ENCODE peak calls at places on chromosomes 11 and 22, in seven cellular contexts. C is WERI-Rb-1; R is psoas muscle; A is brain microvascular endothelial cell; O is effector memory CD4-positive, alpha-beta T cell; J is Peyer's patch; M is heart right ventricle. H is an unnamed sample.

GRCh38 chr22:27241430-27242110 is 560.0 kb downstream of the MN1 start:
- DNase-seq in R (no peak), J (no peak), A (no peak), C (no peak), M (peak), O (no peak), H (no peak)

GRCh38 chr22:31678748-31679147 is 16.7 kb upstream of the PISD start:
- DNase-seq in R (no peak), A (no peak), O (no peak), J (no peak), M (no peak), C (no peak), H (no peak)

GRCh38 chr22:22830957-22831688 is 56.5 kb upstream of the IGLL5 start:
- DNase-seq in M (no peak), R (no peak), J (no peak), A (no peak), O (no peak), C (no peak), H (no peak)

GRCh38 chr11:46856605-46857339 is 10.7 kb upstream of the CKAP5 start:
- DNase-seq in M (no peak), O (no peak), C (no peak), R (no peak), J (no peak), A (no peak), H (no peak)

GRCh38 chr11:14502039-14502438 is 2.4 kb upstream of the COPB1 start:
- DNase-seq in R (no peak), O (no peak), C (no peak), A (no peak), J (no peak), M (no peak), H (no peak)

GRCh38 chr11:65216830-65217229 is 35.1 kb downstream of the CAPN1 start:
- DNase-seq in R (no peak), A (no peak), M (no peak), C (no peak), J (no peak), O (no peak), H (no peak)

GRCh38 chr11:82174610-82175009 is 559.1 kb downstream of the FAM181B start:
- DNase-seq in O (no peak), J (no peak), A (peak), M (no peak), R (no peak), C (no peak), H (no peak)

GRCh38 chr22:20219667-20220628 is 48.2 kb downstream of the RTN4R start:
- DNase-seq in R (no peak), C (no peak), M (no peak), O (no peak), A (no peak), J (no peak), H (no peak)

GRCh38 chr11:94539420-94539819 is 4.3 kb upstream of the FUT4 start:
- DNase-seq in A (no peak), O (no peak), C (no peak), R (no peak), M (no peak), J (peak), H (peak)

GRCh38 chr11:272931-273198 is 5.3 kb upstream of the NLRP6 start:
- DNase-seq in J (no peak), M (no peak), O (no peak), C (no peak), R (no peak), A (no peak), H (no peak)

GRCh38 chr22:44047891-44048301 is 23.8 kb downstream of the PARVB start:
- DNase-seq in A (no peak), O (no peak), M (no peak), C (no peak), R (no peak), J (no peak), H (no peak)

GRCh38 chr11:121557348-121557747 is 104.6 kb upstream of the SORL1-AS1 start:
- DNase-seq in O (no peak), J (no peak), R (no peak), A (no peak), C (no peak), M (no peak), H (no peak)

GRCh38 chr11:46120361-46120710 is 918 bp downstream of the PHF21A start:
- DNase-seq in J (no peak), C (peak), A (no peak), M (peak), O (no peak), R (peak), H (no peak)

GRCh38 chr11:67410369-67410831 is 5.1 kb upstream of the CARNS1 start:
- DNase-seq in R (no peak), C (no peak), J (no peak), M (no peak), A (no peak), O (no peak), H (no peak)

GRCh38 chr22:43081968-43082367 is 7.2 kb downstream of the TTLL1 start:
- DNase-seq in C (no peak), O (no peak), R (no peak), M (no peak), A (no peak), J (no peak), H (no peak)

GRCh38 chr22:49373801-49374226 is 453.9 kb downstream of the BRD1 start:
- DNase-seq in C (no peak), A (no peak), R (no peak), J (peak), M (no peak), O (no peak), H (no peak)

GRCh38 chr22:28220626-28221363 is 301.7 kb upstream of the PITPNB start:
- DNase-seq in A (no peak), C (no peak), R (no peak), M (no peak), J (no peak), O (no peak), H (no peak)

GRCh38 chr22:49961601-49962011 is 1.0 kb downstream of the PIM3 start:
- DNase-seq in J (no peak), O (no peak), M (peak), R (no peak), C (no peak), A (no peak), H (peak)

GRCh38 chr11:15770798-15771414 is 585.4 kb downstream of the SOX6 start:
- DNase-seq in M (no peak), R (peak), A (peak), J (peak), O (no peak), C (peak), H (peak)

GRCh38 chr11:5620606-5621521 is 3.9 kb upstream of the TRIM34 start:
- DNase-seq in M (no peak), R (no peak), A (peak), J (no peak), C (no peak), O (no peak), H (peak)

GRCh38 chr22:21042978-21043855 is 2.5 kb upstream of the LRRC74B start:
- DNase-seq in M (no peak), O (no peak), A (no peak), J (peak), C (no peak), R (no peak), H (peak)

GRCh38 chr11:103326070-103326794 is 217.0 kb downstream of the DYNC2H1 start:
- DNase-seq in C (peak), O (no peak), A (peak), R (no peak), J (peak), M (no peak), H (peak)

GRCh38 chr11:126862664-126863247 is 137.8 kb downstream of the KIRREL3 start:
- DNase-seq in J (no peak), A (no peak), M (no peak), O (no peak), C (peak), R (no peak), H (no peak)

GRCh38 chr11:5703741-5704536 is 14.3 kb downstream of the TRIM22 start:
- DNase-seq in R (no peak), M (no peak), J (no peak), O (no peak), A (no peak), C (no peak), H (no peak)

GRCh38 chr11:121761171-121761570 is 308.4 kb upstream of the SORL1-AS1 start:
- DNase-seq in M (no peak), A (no peak), O (no peak), R (no peak), J (no peak), C (no peak), H (no peak)

GRCh38 chr11:134522782-134523570 is 110.9 kb upstream of the B3GAT1 start:
- DNase-seq in C (no peak), A (no peak), M (no peak), R (no peak), J (no peak), O (no peak), H (no peak)

GRCh38 chr11:111823629-111824028 is 47.8 kb downstream of the ALG9 start:
- DNase-seq in M (no peak), C (no peak), R (no peak), O (no peak), J (no peak), A (no peak), H (no peak)

GRCh38 chr11:86477495-86478155 is 102.9 kb downstream of the CCDC81 start:
- DNase-seq in O (no peak), A (peak), C (no peak), R (no peak), M (no peak), J (no peak), H (no peak)

GRCh38 chr11:134045799-134046635 is 22.9 kb upstream of the JAM3 start:
- DNase-seq in M (peak), R (no peak), C (peak), O (no peak), A (no peak), J (no peak), H (no peak)

GRCh38 chr11:110519816-110520215 is 90.1 kb downstream of the FDX1 start:
- DNase-seq in A (no peak), R (no peak), M (no peak), O (no peak), J (no peak), C (no peak), H (no peak)

GRCh38 chr11:117528061-117528780 is 200.6 kb downstream of the CEP164 start:
- DNase-seq in M (no peak), A (no peak), O (no peak), R (no peak), J (no peak), C (peak), H (no peak)

GRCh38 chr11:111797145-111797581 is 31.0 kb upstream of the PPP2R1B start:
- DNase-seq in C (no peak), R (no peak), M (no peak), J (no peak), A (no peak), O (no peak), H (peak)

GRCh38 chr22:17842386-17842785 is 68.1 kb upstream of the BID start:
- DNase-seq in C (no peak), A (no peak), M (no peak), O (no peak), J (peak), R (no peak), H (no peak)

GRCh38 chr11:5336331-5336730 is 7.0 kb downstream of the OR51B5 start:
- DNase-seq in C (no peak), J (no peak), A (peak), R (no peak), M (no peak), O (no peak), H (no peak)

GRCh38 chr11:117966908-117967307 is 19.3 kb upstream of the IL10RA start:
- DNase-seq in C (no peak), M (no peak), O (no peak), J (no peak), R (no peak), A (no peak), H (no peak)

GRCh38 chr11:96045622-96046456 is 121.9 kb upstream of the MTMR2 start:
- DNase-seq in R (peak), O (no peak), M (peak), J (no peak), C (no peak), A (peak), H (no peak)

GRCh38 chr22:19641254-19641982 is 72.9 kb upstream of the SEPTIN5 start:
- DNase-seq in J (peak), C (no peak), O (no peak), A (no peak), R (no peak), M (no peak), H (no peak)

GRCh38 chr11:72720806-72721205 is 31.4 kb downstream of the ARAP1 start:
- DNase-seq in R (no peak), O (no peak), A (no peak), M (no peak), J (no peak), C (no peak), H (no peak)
- H3K4me3 ChIP-seq in R (peak), O (peak), A (peak), M (peak), J (peak), C (no peak), H (peak)

GRCh38 chr11:75317446-75318122 is 33.9 kb downstream of the ARRB1 start:
- DNase-seq in C (no peak), R (no peak), A (no peak), M (no peak), O (no peak), J (no peak), H (no peak)
- H3K27ac ChIP-seq in C (no peak), R (no peak), A (no peak), M (no peak), O (no peak), J (no peak), H (peak)

DNA sequence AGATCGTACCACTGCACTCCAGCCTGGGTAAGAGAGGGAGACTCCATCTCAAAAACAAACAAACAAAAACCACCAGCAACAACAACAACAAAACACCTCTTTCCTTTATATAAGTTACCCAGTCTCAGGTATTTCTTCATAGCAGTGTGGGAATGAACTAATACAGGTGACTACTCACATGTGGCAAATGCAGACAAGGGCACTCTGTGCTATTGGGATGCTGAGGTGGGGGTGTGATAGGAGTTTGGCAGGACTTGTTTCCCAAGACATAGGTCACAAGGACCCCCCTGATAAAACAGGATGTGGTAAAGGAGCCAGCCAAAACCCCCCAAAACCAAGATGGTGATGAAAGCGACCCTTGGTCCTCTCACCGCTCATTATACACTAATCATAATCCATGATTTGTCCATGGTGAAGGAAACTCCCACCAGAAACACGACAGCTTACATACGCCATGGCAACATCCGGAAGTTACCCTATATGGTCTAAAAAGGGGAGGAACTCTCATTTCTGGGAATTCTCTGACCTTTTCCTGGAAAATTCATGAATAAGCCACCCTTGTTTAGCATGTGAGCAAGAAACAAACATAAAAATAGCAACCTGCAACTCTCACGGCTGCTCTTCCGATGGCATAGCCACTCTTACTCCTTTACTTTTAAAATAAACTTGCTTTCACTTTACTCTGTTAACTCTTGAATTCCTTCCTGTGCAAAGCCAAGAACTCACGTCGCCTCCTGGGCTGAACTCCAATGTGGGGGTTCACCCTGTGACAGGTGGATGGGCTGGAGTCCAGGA is 18.8 kb upstream of the INCENP start:
- DNase-seq in A (no peak), R (no peak), O (no peak), M (no peak), J (no peak), C (no peak), H (no peak)
- H3K4me3 ChIP-seq in A (no peak), R (peak), O (peak), M (peak), J (no peak), C (no peak), H (no peak)

GRCh38 chr11:8759634-8760033 is 77.0 kb downstream of the RPL27A start:
- DNase-seq in M (peak), C (peak), O (no peak), J (no peak), R (peak), A (no peak), H (no peak)
- H3K27ac ChIP-seq in M (peak), C (peak), O (no peak), J (peak), R (peak), A (no peak), H (peak)

DNA sequence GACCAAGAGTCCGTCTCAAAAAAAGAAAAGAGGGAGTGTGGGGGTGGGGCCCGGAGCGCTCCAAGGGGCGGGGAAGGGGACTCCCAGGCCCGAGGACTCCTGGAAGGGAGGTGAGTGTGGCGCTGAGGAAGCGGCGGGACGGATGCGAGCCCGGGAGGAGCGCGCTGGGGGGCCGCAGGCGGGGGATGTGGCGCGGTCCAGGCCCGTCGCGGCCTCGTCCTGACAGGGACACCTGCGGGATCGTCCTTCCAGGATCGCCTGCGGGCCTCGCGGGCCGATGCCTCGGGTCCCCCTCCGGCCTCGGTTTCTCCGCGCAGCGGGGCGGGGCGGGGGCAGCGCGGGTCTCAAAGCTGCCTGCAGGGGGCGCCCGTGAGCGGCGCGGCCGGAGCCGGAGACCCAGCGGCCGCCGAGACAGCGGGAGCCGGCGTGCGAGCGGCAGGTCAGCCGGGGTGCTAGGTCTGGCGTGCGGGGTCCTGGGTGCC is 3.8 kb upstream of the ADORA2A start:
- DNase-seq in A (no peak), R (peak), C (peak), O (peak), M (peak), J (peak), H (peak)
- H3K4me3 ChIP-seq in A (peak), R (peak), C (no peak), O (peak), M (peak), J (peak), H (peak)

DNA sequence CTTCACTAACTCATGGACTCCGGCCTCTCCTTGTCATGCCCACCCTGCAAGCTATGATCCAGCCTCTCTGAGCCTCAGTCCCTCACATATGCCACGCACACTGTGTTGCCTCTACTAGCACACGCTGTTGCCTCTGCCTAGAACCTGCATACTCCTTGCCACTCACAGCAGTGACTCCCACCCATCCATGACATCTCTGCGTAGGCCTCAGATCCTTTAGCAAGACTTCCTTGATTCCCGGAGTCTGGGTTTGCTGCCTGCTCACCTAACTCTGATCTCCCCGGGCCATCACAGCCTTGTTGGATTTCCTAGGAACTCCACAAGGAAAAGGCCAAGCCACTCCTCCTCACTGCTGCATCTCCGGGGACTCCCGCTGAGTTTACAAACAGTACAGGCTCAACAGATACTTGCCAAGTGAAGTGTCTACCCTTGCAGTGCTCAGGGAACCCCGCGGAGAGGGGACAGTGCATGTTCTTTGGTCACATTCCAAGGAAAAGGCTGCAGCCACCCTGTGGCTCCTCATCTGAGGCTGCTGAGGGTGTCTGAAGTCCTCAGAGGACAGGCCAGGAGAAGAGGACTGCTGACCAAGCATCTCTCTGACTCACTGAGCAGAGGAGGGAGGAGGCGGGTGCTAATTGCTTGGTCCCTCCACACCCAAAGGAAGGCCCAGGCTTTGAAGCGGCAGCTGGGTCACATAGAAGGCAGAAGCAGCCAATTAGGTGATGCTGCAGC is 42.4 kb upstream of the NAV2 start:
- DNase-seq in A (peak), M (no peak), C (no peak), R (no peak), J (no peak), O (no peak), H (peak)
- H3K27ac ChIP-seq in A (no peak), M (no peak), C (no peak), R (no peak), J (no peak), O (no peak), H (no peak)

DNA sequence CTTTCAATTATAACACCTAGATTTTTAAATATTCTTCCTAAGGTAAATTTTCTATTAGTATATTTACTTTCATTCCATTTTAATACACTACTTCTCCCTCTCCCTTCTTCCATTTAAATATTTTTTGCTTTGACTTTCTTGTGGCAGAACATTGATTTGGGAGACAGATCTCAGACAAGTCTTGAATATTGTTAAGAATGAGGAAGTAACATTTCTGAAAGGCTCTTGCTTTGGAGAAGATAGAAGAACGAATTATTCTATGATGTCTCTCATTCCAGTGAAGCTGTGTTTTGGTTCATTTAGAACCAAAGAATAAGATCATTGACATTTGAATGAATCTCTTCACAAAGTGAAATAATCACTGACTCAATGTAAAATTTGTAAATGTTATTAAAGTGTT is 2.4 kb downstream of the IPO7 start:
- DNase-seq in M (no peak), J (no peak), C (no peak), A (no peak), R (no peak), O (no peak), H (no peak)
- H3K4me3 ChIP-seq in M (no peak), J (no peak), C (no peak), A (no peak), R (peak), O (no peak), H (no peak)

DNA sequence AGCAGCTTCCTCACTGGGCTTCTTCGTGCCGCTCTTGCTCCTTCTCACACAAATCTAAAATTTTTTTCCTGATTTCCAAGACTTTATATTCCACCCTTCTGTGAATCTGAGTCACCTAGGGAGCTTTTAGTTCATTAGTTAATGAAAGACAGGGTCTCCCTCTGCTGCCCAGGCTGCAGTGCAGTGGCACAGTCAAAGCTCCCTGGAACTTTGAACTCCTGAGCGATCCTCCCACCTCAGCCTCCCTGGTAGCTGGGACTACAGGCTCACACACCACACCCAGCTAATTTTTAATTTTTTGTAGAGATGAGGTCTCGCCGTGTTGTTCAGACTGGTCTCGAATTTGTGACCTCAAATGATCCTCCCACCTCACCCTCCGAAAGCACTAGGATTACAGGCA is 116.9 kb downstream of the ATXN10 start:
- DNase-seq in R (no peak), M (no peak), C (no peak), A (no peak), J (no peak), O (no peak), H (no peak)
- H3K27ac ChIP-seq in R (no peak), M (no peak), C (no peak), A (no peak), J (no peak), O (no peak), H (no peak)

GRCh38 chr11:100686476-100686875 is 612 bp upstream of the ARHGAP42 start:
- DNase-seq in O (no peak), J (no peak), M (no peak), C (no peak), A (no peak), R (no peak), H (no peak)
- H3K4me3 ChIP-seq in O (no peak), J (peak), M (peak), C (peak), A (peak), R (peak), H (peak)

GRCh38 chr11:35632301-35632700 is 14.0 kb downstream of the FJX1 start:
- DNase-seq in C (peak), M (no peak), J (no peak), A (peak), R (no peak), O (no peak), H (no peak)
- H3K27ac ChIP-seq in C (no peak), M (no peak), J (no peak), A (no peak), R (no peak), O (no peak), H (no peak)